ENCODE peak calls at places on chromosomes 16 and 17, in eight cellular contexts. P is H1, V is left ventricle myocardium inferior, T is OCI-LY7, N is IMR-90, K is GM12878, O is stomach, D is fibroblast of lung. C is an unnamed sample.
A peak's percentile ranks its signal among the peaks of the same experiment; 100 is the strongest.

GRCh38 chr17:18033442-18034099 is 5.4 kb downstream of the ATPAF2 start:
- DNase-seq in P (no peak), T (peak; percentile 87), O (peak; percentile 53), K (peak; percentile 67), V (no peak), N (peak; percentile 87), D (peak; percentile 92), C (peak; percentile 92)

GRCh38 chr17:35766903-35767510 is 6.3 kb downstream of the C17orf50 start:
- DNase-seq in P (no peak), K (no peak), O (peak; percentile 59), D (peak; percentile 67), V (no peak), N (peak; percentile 43), T (peak; percentile 46), C (peak; percentile 81)

GRCh38 chr17:80036715-80037477 is 454 bp downstream of the CCDC40 start:
- DNase-seq in T (no peak), O (no peak), D (peak; percentile 23), V (no peak), K (no peak), P (peak; percentile 85), N (no peak), C (peak; percentile 71)

GRCh38 chr17:44343510-44344209 is 1.4 kb upstream of the GRN start:
- DNase-seq in O (no peak), V (no peak), P (no peak), D (no peak), N (no peak), T (no peak), K (no peak), C (no peak)

GRCh38 chr16:725463-726187 is 618 bp downstream of the CCDC78 start:
- DNase-seq in V (no peak), T (no peak), P (no peak), K (no peak), O (no peak), N (no peak), D (no peak), C (no peak)

GRCh38 chr16:58509256-58510096 is 5.8 kb upstream of the SETD6 start:
- DNase-seq in P (no peak), K (no peak), D (no peak), V (no peak), N (no peak), O (peak; percentile 22), T (no peak), C (no peak)

GRCh38 chr16:58087209-58087913 is 41.8 kb downstream of the CFAP20 start:
- DNase-seq in P (no peak), T (no peak), N (no peak), K (no peak), V (no peak), D (no peak), O (no peak), C (no peak)

GRCh38 chr17:56629450-56630187 is 36.1 kb downstream of the NOG start:
- DNase-seq in D (peak; percentile 9), V (no peak), K (no peak), T (no peak), P (peak; percentile 50), N (peak; percentile 37), O (no peak), C (peak; percentile 44)

GRCh38 chr16:4511441-4512082 is 27.0 kb downstream of the CDIP1 start:
- DNase-seq in O (peak; percentile 73), V (peak; percentile 65), N (peak; percentile 39), T (peak; percentile 40), K (no peak), P (peak; percentile 91), D (peak; percentile 50), C (peak; percentile 53)

GRCh38 chr17:80501739-80502577 is 25.6 kb upstream of the NPTX1 start:
- DNase-seq in D (no peak), N (peak; percentile 97), K (no peak), V (no peak), O (no peak), T (no peak), P (no peak), C (no peak)

GRCh38 chr16:28891964-28892890 is 13.9 kb downstream of the ATP2A1 start:
- DNase-seq in K (no peak), D (no peak), P (no peak), V (no peak), N (no peak), O (no peak), T (no peak), C (no peak)

GRCh38 chr17:56929362-56929969 is 15.6 kb upstream of the TRIM25 start:
- DNase-seq in K (no peak), P (no peak), D (peak; percentile 17), T (peak; percentile 57), V (no peak), O (no peak), N (no peak), C (no peak)

GRCh38 chr16:84562174-84562815 is 55.6 kb downstream of the COTL1 start:
- DNase-seq in O (no peak), P (no peak), T (peak; percentile 24), N (no peak), V (no peak), K (peak; percentile 64), D (no peak), C (no peak)

GRCh38 chr16:57802635-57803412 is 533 bp upstream of the KIFC3 start:
- DNase-seq in T (no peak), P (peak; percentile 62), V (no peak), K (no peak), N (peak; percentile 54), O (peak; percentile 37), D (peak; percentile 31), C (no peak)

GRCh38 chr17:64081802-64082799 is 47.8 kb downstream of the ERN1 start:
- DNase-seq in D (peak; percentile 86), N (peak; percentile 82), P (no peak), V (no peak), K (peak; percentile 72), T (peak; percentile 78), O (no peak), C (peak; percentile 81)

GRCh38 chr17:50199211-50199633 is 2.2 kb downstream of the COL1A1 start:
- DNase-seq in P (no peak), N (no peak), V (peak; percentile 18), D (no peak), K (no peak), O (no peak), T (no peak), C (peak; percentile 38)

GRCh38 chr17:37792787-37793186 is 47.9 kb upstream of the HNF1B start:
- DNase-seq in O (no peak), N (peak; percentile 89), V (no peak), K (no peak), T (no peak), D (no peak), P (no peak), C (no peak)

GRCh38 chr16:8850279-8850885 is 18.4 kb downstream of the CARHSP1 start:
- DNase-seq in D (peak; percentile 71), T (no peak), O (no peak), V (peak; percentile 60), N (peak; percentile 87), P (no peak), K (no peak), C (peak; percentile 40)

GRCh38 chr16:56301391-56301850 is 110.1 kb downstream of the GNAO1 start:
- DNase-seq in D (peak; percentile 20), O (no peak), T (no peak), P (no peak), K (no peak), V (no peak), N (peak; percentile 46), C (peak; percentile 33)

GRCh38 chr16:89583895-89584644 is 8.5 kb downstream of the CPNE7 start:
- DNase-seq in N (no peak), D (no peak), O (no peak), T (no peak), P (no peak), V (no peak), K (no peak), C (no peak)

GRCh38 chr17:492015-492399 is 139.4 kb upstream of the RPH3AL start:
- DNase-seq in D (no peak), P (no peak), O (no peak), K (no peak), T (no peak), V (no peak), N (no peak), C (no peak)
- H3K36me3 ChIP-seq in D (no peaks in the 10 kb centered on the region), P (no peaks in the 10 kb centered on the region), O (no peaks in the 10 kb centered on the region), K (no peaks in the 10 kb centered on the region), T (no peaks in the 10 kb centered on the region), V (no peaks in the 10 kb centered on the region), N (no peaks in the 10 kb centered on the region), C (no peaks in the 10 kb centered on the region)

DNA sequence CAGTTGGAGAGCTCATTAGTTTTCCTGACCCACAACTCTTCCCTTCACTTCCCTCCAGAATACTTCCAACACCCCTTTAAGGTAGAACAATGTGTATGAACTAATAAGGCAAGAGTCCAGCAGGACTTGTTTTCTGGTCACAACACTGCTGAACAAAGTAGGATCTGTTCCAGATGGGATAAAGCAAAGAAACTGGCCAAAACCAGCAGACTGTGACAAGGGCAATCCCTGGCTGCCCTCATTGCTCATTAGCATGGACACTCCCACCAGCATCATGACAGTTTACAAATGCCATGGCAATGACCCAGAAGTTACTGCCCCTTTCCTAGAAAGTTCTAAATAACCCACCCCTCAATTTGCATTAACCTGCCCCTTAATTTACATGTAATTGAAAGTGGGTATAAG is 82.5 kb downstream of the SSH2 start:
- DNase-seq in O (no peak), T (no peak), P (no peak), K (no peak), D (no peak), N (no peak), V (no peak), C (peak; percentile 26)
- H3K36me3 ChIP-seq in O (no peaks in the 10 kb centered on the region), T (peaks cover 34% of the 10 kb centered on the region), P (no peaks in the 10 kb centered on the region), K (no peaks in the 10 kb centered on the region), D (no peaks in the 10 kb centered on the region), N (no peaks in the 10 kb centered on the region), V (no peaks in the 10 kb centered on the region), C (peaks cover 2% of the 10 kb centered on the region)

DNA sequence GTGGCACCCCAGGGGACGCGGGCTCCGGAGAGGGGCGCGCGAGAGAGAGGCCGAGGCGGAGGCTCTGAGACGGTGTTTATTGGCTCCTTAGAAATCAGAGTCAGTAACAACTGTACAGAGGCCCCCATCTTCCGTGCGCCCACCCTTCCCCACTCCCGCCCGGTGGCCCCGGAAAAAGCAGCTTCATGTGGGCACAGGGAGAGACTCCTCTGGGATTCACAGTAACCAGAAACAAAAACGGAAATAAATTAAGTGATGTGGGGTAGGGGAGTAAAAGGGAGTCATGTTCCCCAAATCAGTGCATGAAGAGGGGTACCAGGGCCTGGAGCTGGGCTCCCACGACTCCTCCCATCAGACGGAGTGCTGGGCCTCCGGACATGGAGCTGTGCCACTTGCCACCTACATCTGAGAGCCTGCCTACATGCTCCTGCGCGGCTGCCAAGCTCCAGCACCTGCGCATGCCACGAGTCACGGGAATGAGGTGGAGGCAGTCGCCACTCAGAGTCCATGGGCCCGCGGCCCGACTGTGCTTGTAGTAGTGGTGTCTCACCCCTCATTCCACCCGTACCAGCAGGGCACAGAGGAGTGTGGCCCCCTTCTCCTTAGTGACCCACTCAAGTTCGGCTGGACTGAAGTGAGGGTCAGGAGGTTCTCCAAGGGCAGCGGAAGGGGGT is 547 bp upstream of the GPS2 start:
- DNase-seq in D (no peak), T (no peak), O (peak; percentile 77), P (no peak), V (no peak), K (no peak), N (no peak), C (no peak)
- H3K36me3 ChIP-seq in D (peaks cover 32% of the 10 kb centered on the region), T (peaks cover 82% of the 10 kb centered on the region), O (peaks cover 68% of the 10 kb centered on the region), P (peaks cover 42% of the 10 kb centered on the region), V (peaks cover 83% of the 10 kb centered on the region), K (peaks cover 25% of the 10 kb centered on the region), N (peaks cover 60% of the 10 kb centered on the region), C (peaks cover 65% of the 10 kb centered on the region)

DNA sequence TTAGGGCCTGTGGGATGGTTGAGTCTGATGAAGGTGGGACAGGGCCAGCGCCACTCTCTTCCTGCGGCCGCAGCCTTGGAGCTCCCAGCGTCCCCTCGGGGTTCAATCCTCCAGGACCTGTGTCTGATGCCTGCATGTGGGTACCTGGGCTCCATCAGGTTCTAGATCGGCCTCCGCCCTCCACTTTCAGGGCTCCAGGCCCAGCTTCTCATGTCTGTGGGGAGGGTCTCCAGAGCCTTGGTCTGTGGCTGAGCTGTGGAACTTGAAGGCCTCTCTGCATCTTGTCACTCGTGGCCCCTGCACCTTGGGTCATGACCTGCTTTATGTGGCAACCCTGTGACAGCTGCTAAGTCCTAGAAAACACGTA is 89.8 kb upstream of the ZNF750 start:
- DNase-seq in N (no peak), O (no peak), T (no peak), V (peak; percentile 9), K (no peak), D (no peak), P (no peak), C (no peak)
- H3K36me3 ChIP-seq in N (peaks cover 46% of the 10 kb centered on the region), O (peaks cover 99% of the 10 kb centered on the region), T (peaks cover 90% of the 10 kb centered on the region), V (peaks cover 93% of the 10 kb centered on the region), K (peaks cover 2% of the 10 kb centered on the region), D (peaks cover 24% of the 10 kb centered on the region), P (peaks cover 63% of the 10 kb centered on the region), C (peaks cover 53% of the 10 kb centered on the region)